ENCODE peak calls at places on chromosome 16, in eight cellular contexts. N, Y, U, J, F, P, A and Z are unnamed samples.

GRCh38 chr16:2036200-2036966 is 9.7 kb downstream of the NHERF2 start:
- DNase-seq in N (no peak), Y (no peak), U (no peak), J (no peak), F (no peak), P (peak; percentile 65), A (no peak), Z (no peak)

GRCh38 chr16:73082608-73083007 is 34.7 kb upstream of the ZFHX3 start:
- DNase-seq in N (no peak), Y (peak; percentile 83), U (no peak), J (peak; percentile 90), F (no peak), P (peak; percentile 77), A (no peak), Z (no peak)

GRCh38 chr16:685967-686366 is 1.8 kb upstream of the JMJD8 start:
- DNase-seq in N (no peak), Y (no peak), U (peak; percentile 78), J (no peak), F (peak; percentile 65), P (no peak), A (no peak), Z (peak; percentile 83)

GRCh38 chr16:68283346-68283745 is 19.0 kb downstream of the SLC7A6 start:
- DNase-seq in N (no peak), Y (no peak), U (no peak), J (no peak), F (no peak), P (no peak), A (no peak), Z (no peak)

GRCh38 chr16:84357191-84357651 is 11.1 kb upstream of the ATP2C2 start:
- DNase-seq in N (no peak), Y (peak; percentile 56), U (no peak), J (peak; percentile 42), F (no peak), P (no peak), A (no peak), Z (no peak)

GRCh38 chr16:67666538-67667433 is at the start of the genes C16orf86 and ENKD1:
- DNase-seq in N (peak; percentile 88), Y (peak; percentile 23), U (peak; percentile 85), J (peak; percentile 34), F (peak; percentile 93), P (peak; percentile 92), A (peak; percentile 68), Z (peak; percentile 87)

GRCh38 chr16:69116911-69117310 is 11.5 kb downstream of the HAS3 start:
- DNase-seq in N (no peak), Y (no peak), U (peak; percentile 18), J (no peak), F (no peak), P (peak; percentile 11), A (no peak), Z (no peak)

GRCh38 chr16:85075236-85075924 is 36.9 kb downstream of the CIBAR2 start:
- DNase-seq in N (no peak), Y (no peak), U (no peak), J (no peak), F (no peak), P (no peak), A (no peak), Z (no peak)

GRCh38 chr16:997440-998051 is 16.0 kb downstream of the SOX8 start:
- DNase-seq in N (peak; percentile 60), Y (no peak), U (no peak), J (no peak), F (peak; percentile 67), P (no peak), A (no peak), Z (peak; percentile 66)

GRCh38 chr16:85607331-85607765 is 5.8 kb upstream of the GSE1 start:
- DNase-seq in N (no peak), Y (no peak), U (peak; percentile 57), J (no peak), F (no peak), P (no peak), A (no peak), Z (no peak)

GRCh38 chr16:56539667-56540066 is 19.8 kb upstream of the BBS2 start:
- DNase-seq in N (no peak), Y (no peak), U (no peak), J (no peak), F (no peak), P (no peak), A (no peak), Z (no peak)

GRCh38 chr16:84583995-84584394 is 33.9 kb downstream of the COTL1 start:
- DNase-seq in N (no peak), Y (no peak), U (no peak), J (no peak), F (peak; percentile 31), P (no peak), A (no peak), Z (no peak)

GRCh38 chr16:87344165-87344930 is 27.2 kb upstream of the C16orf95 start:
- DNase-seq in N (no peak), Y (no peak), U (no peak), J (no peak), F (no peak), P (no peak), A (no peak), Z (no peak)

GRCh38 chr16:17313085-17313611 is 157.6 kb downstream of the XYLT1 start:
- DNase-seq in N (peak; percentile 9), Y (no peak), U (no peak), J (no peak), F (peak; percentile 57), P (peak; percentile 98), A (peak; percentile 26), Z (no peak)

GRCh38 chr16:83715217-83715920 is 92.4 kb upstream of the HSBP1 start:
- DNase-seq in N (no peak), Y (no peak), U (no peak), J (no peak), F (no peak), P (no peak), A (no peak), Z (no peak)

GRCh38 chr16:57755726-57756423 is 20.3 kb downstream of the KATNB1 start:
- DNase-seq in N (no peak), Y (no peak), U (no peak), J (no peak), F (no peak), P (no peak), A (no peak), Z (no peak)

GRCh38 chr16:85172465-85173071 is 60.3 kb upstream of the CIBAR2 start:
- DNase-seq in N (no peak), Y (no peak), U (no peak), J (no peak), F (peak; percentile 81), P (no peak), A (no peak), Z (peak; percentile 49)

GRCh38 chr16:49834496-49835009 is 21.4 kb downstream of the ZNF423 start:
- DNase-seq in N (peak; percentile 64), Y (no peak), U (no peak), J (no peak), F (peak; percentile 32), P (peak; percentile 87), A (no peak), Z (no peak)

GRCh38 chr16:77262971-77263370 is 63.8 kb downstream of the SYCE1L start:
- DNase-seq in N (no peak), Y (no peak), U (no peak), J (no peak), F (no peak), P (no peak), A (no peak), Z (no peak)

GRCh38 chr16:79169239-79169638 is 431.3 kb downstream of the MAF start:
- DNase-seq in N (no peak), Y (peak; percentile 33), U (no peak), J (no peak), F (no peak), P (no peak), A (no peak), Z (peak; percentile 41)
- TF ChIP-seq CTCF in N (no peak), Y (no peak), U (no peak), J (no peak), F (no peak), P (no peak), A (no peak), Z (no peak)

DNA sequence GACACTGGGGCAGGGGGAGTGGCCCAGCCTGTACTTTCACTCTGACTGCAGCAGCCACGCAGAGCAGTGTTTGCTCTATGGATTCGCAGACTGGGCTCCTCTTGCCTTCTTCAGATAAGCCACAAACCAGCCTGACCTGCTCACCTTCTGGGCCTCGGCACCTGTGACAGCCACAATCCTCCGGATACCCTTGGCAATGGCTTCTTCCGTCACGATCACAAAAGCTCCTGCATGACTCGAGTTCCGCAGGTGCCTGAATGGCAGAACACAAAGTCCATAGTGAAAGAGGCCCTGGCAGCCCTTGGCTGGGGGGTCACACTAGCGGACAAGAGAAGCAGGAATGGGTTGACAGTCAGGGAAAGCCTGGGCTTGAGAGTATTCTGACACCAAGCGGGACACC is 3.8 kb upstream of the EXOSC6 start:
- DNase-seq in N (no peak), Y (no peak), U (no peak), J (no peak), F (no peak), P (no peak), A (no peak), Z (peak; percentile 62)
- H3K36me3 ChIP-seq in N (peaks cover 86% of the 10 kb centered on the region), Y (peaks cover 84% of the 10 kb centered on the region), U (no peaks in the 10 kb centered on the region), J (peaks cover 12% of the 10 kb centered on the region), F (peaks cover 55% of the 10 kb centered on the region), P (peaks cover 85% of the 10 kb centered on the region), A (peaks cover 42% of the 10 kb centered on the region), Z (peaks cover 14% of the 10 kb centered on the region)

DNA sequence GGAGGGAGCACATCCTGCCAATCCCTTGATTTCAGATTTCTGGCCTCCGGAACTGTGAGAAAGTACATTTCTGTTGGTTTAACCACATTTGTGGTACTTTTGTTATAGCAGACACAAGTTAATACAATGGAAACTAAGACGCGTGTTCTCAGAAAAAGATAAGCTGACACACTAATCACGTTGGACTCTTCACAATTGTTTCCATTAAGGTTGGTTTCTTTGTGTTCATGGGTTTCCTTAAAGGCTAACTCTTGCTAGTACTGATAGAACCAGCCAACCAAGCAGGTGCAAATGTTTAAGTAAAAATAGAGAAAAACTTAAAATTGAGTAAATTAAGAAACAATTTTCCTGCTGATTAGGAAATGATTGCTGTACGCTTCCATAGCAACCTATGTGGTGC is 59.4 kb downstream of the CMC2 start:
- DNase-seq in N (no peak), Y (no peak), U (no peak), J (no peak), F (no peak), P (no peak), A (no peak), Z (no peak)
- TF ChIP-seq CTCF in N (no peak), Y (no peak), U (no peak), J (no peak), F (no peak), P (no peak), A (no peak), Z (no peak)

GRCh38 chr16:4651842-4652241 is 27.2 kb downstream of the MGRN1 start:
- DNase-seq in N (no peak), Y (no peak), U (no peak), J (no peak), F (no peak), P (no peak), A (no peak), Z (no peak)

GRCh38 chr16:4654387-4654901 is 29.8 kb downstream of the MGRN1 start:
- DNase-seq in N (no peak), Y (no peak), U (peak; percentile 75), J (no peak), F (peak; percentile 64), P (no peak), A (no peak), Z (no peak)

GRCh38 chr16:4654946-4655590 is 30.4 kb downstream of the MGRN1 start:
- DNase-seq in N (no peak), Y (no peak), U (no peak), J (no peak), F (no peak), P (no peak), A (no peak), Z (no peak)

GRCh38 chr16:4653981-4654380 is 29.4 kb downstream of the MGRN1 start:
- DNase-seq in N (no peak), Y (no peak), U (peak; percentile 85), J (no peak), F (peak; percentile 92), P (no peak), A (no peak), Z (peak; percentile 78)

GRCh38 chr16:4652561-4652960 is 27.9 kb downstream of the MGRN1 start:
- DNase-seq in N (no peak), Y (no peak), U (no peak), J (no peak), F (no peak), P (no peak), A (no peak), Z (no peak)
- H3K36me3 ChIP-seq in N (peaks cover 78% of the 10 kb centered on the region), Y (peaks cover 35% of the 10 kb centered on the region), U (no peaks in the 10 kb centered on the region), J (peaks cover 2% of the 10 kb centered on the region), F (peaks cover 4% of the 10 kb centered on the region), P (peaks cover 50% of the 10 kb centered on the region), A (peaks cover 14% of the 10 kb centered on the region), Z (peaks cover 5% of the 10 kb centered on the region)